ENCODE peak calls at places on chromosomes 2 and 18, in seven cellular contexts. M is IMR-90, E is fibroblast of lung, J is GM12878, D is NT2/D1, Z is mammary epithelial cell, S is mesendoderm. X is an unnamed sample.

GRCh38 chr2:127508621-127509034 is 17.7 kb downstream of the IWS1 start:
- DNase-seq in M (peak; percentile 99), E (peak; percentile 100), J (no peak), D (no peak), Z (peak; percentile 99), S (no peak), X (peak; percentile 90)

GRCh38 chr2:4358855-4359254 is 655.5 kb downstream of the DCDC2C start:
- DNase-seq in M (no peak), E (no peak), J (no peak), D (no peak), Z (no peak), S (no peak), X (no peak)

GRCh38 chr2:236675051-236675450 is 105.4 kb downstream of the ACKR3 start:
- DNase-seq in M (peak; percentile 2), E (no peak), J (no peak), D (no peak), Z (peak; percentile 73), S (no peak), X (no peak)

GRCh38 chr2:74544634-74545033 is 9.1 kb downstream of the LOXL3 start:
- DNase-seq in M (no peak), E (no peak), J (no peak), D (no peak), Z (no peak), S (no peak), X (no peak)

GRCh38 chr2:181438298-181438697 is 18.9 kb upstream of the ITGA4 start:
- DNase-seq in M (no peak), E (no peak), J (no peak), D (no peak), Z (peak; percentile 20), S (peak; percentile 67), X (no peak)

GRCh38 chr2:56128235-56128634 is 55.6 kb upstream of the CCDC85A start:
- DNase-seq in M (no peak), E (no peak), J (no peak), D (no peak), Z (no peak), S (no peak), X (no peak)

GRCh38 chr2:137969418-137969765 is 5.1 kb downstream of the HNMT start:
- DNase-seq in M (peak; percentile 95), E (peak; percentile 98), J (no peak), D (no peak), Z (peak; percentile 88), S (no peak), X (no peak)

GRCh38 chr18:26540041-26540628 is 8.2 kb downstream of the KCTD1 start:
- DNase-seq in M (no peak), E (no peak), J (no peak), D (no peak), Z (peak; percentile 90), S (peak; percentile 29), X (no peak)

GRCh38 chr2:108927936-108928659 is 60.9 kb downstream of the EDAR start:
- DNase-seq in M (peak; percentile 64), E (peak; percentile 66), J (no peak), D (peak; percentile 49), Z (peak; percentile 45), S (peak; percentile 75), X (peak; percentile 3)

GRCh38 chr2:223613017-223613950 is 11.1 kb upstream of the SCG2 start:
- DNase-seq in M (peak; percentile 99), E (peak; percentile 99), J (no peak), D (peak; percentile 67), Z (peak; percentile 96), S (peak; percentile 91), X (peak; percentile 90)

GRCh38 chr2:105910497-105911238 is 166.0 kb downstream of the NCK2 start:
- DNase-seq in M (no peak), E (no peak), J (no peak), D (no peak), Z (no peak), S (no peak), X (no peak)

GRCh38 chr2:46416739-46417403 is 62.5 kb upstream of the TMEM247 start:
- DNase-seq in M (peak; percentile 36), E (peak; percentile 44), J (no peak), D (no peak), Z (no peak), S (no peak), X (no peak)

GRCh38 chr2:111966241-111966640 is 67.8 kb downstream of the MERTK start:
- DNase-seq in M (no peak), E (no peak), J (no peak), D (no peak), Z (no peak), S (no peak), X (no peak)
- H3K9ac ChIP-seq in M (no peak overlapping the region), E (no peak overlapping the region), J (no peak overlapping the region), D (no peak overlapping the region), Z (no peak overlapping the region), S (no peak overlapping the region), X (no peak overlapping the region)

GRCh38 chr2:218332920-218333645 is 23.6 kb upstream of the CATIP start:
- DNase-seq in M (no peak), E (peak; percentile 11), J (no peak), D (no peak), Z (no peak), S (no peak), X (no peak)
- H3K4me3 ChIP-seq in M (no peak overlapping the region), E (no peak overlapping the region), J (no peak overlapping the region), D (no peak overlapping the region), Z (no peak overlapping the region), S (no peak overlapping the region), X (no peak overlapping the region)

GRCh38 chr18:9455718-9456511 is 19.4 kb upstream of the RALBP1 start:
- DNase-seq in M (no peak), E (no peak), J (no peak), D (no peak), Z (no peak), S (no peak), X (no peak)

GRCh38 chr18:9449580-9449979 is 25.7 kb upstream of the RALBP1 start:
- DNase-seq in M (no peak), E (no peak), J (no peak), D (no peak), Z (no peak), S (peak; percentile 24), X (no peak)

GRCh38 chr18:9449987-9450386 is 25.3 kb upstream of the RALBP1 start:
- DNase-seq in M (no peak), E (no peak), J (no peak), D (no peak), Z (no peak), S (peak; percentile 12), X (no peak)

GRCh38 chr18:9453273-9453672 is 22.0 kb upstream of the RALBP1 start:
- DNase-seq in M (no peak), E (no peak), J (no peak), D (no peak), Z (no peak), S (no peak), X (no peak)

GRCh38 chr18:9454061-9454703 is 21.1 kb upstream of the RALBP1 start:
- DNase-seq in M (peak; percentile 49), E (no peak), J (no peak), D (no peak), Z (peak; percentile 59), S (no peak), X (no peak)
- H3K9ac ChIP-seq in M (no peak overlapping the region), E (no peak overlapping the region), J (no peak overlapping the region), D (no peak overlapping the region), Z (peak overlapping the region; percentile 31), S (no peak overlapping the region), X (no peak overlapping the region)

GRCh38 chr2:140506606-140507005 is 1624.2 kb downstream of the LRP1B start:
- DNase-seq in M (peak; percentile 60), E (peak; percentile 73), J (no peak), D (no peak), Z (peak; percentile 30), S (peak; percentile 8), X (no peak)

GRCh38 chr2:140508756-140509155 is 1622.1 kb downstream of the LRP1B start:
- DNase-seq in M (no peak), E (no peak), J (no peak), D (no peak), Z (no peak), S (peak; percentile 14), X (no peak)

GRCh38 chr2:140498360-140498759 is 1632.5 kb downstream of the LRP1B start:
- DNase-seq in M (no peak), E (peak; percentile 24), J (no peak), D (no peak), Z (no peak), S (no peak), X (peak; percentile 92)

GRCh38 chr2:140504596-140504995 is 1626.2 kb downstream of the LRP1B start:
- DNase-seq in M (no peak), E (no peak), J (no peak), D (no peak), Z (peak; percentile 6), S (no peak), X (no peak)

DNA sequence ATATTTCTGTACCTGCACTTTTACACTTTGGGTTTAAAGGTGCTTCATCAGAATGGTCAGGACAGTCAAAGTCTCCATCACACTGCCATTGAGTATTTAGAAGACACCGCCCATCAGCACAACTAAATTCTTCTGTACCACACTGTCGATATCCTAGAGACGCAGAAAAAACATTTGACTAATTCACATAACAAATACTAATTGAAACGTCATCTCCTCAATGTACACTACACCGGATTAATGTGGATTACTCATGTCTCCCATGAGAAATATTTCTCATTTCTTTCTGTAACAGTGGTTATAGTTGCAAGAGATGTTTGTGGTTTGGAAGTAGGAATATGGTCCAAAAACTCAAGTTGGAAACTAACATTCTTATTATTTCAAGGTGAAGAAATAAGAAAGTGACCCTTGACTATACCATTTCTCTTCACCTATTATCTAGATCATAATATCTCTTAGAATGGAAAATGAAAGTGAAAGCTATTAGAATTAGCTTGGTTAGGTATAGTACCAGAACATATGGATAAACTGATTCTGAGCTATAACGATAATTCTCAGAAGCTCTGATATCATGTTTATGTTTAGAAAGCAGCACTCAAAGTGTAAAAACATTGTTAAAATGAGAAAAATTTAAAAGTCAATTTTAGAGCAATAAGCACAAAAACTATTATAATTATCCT is 1627.7 kb downstream of the LRP1B start:
- DNase-seq in M (peak; percentile 56), E (peak; percentile 80), J (no peak), D (no peak), Z (peak; percentile 81), S (no peak), X (no peak)
- H3K4me3 ChIP-seq in M (no peak overlapping the region), E (no peak overlapping the region), J (no peak overlapping the region), D (no peak overlapping the region), Z (peak overlapping the region; percentile 25), S (no peak overlapping the region), X (no peak overlapping the region)

DNA sequence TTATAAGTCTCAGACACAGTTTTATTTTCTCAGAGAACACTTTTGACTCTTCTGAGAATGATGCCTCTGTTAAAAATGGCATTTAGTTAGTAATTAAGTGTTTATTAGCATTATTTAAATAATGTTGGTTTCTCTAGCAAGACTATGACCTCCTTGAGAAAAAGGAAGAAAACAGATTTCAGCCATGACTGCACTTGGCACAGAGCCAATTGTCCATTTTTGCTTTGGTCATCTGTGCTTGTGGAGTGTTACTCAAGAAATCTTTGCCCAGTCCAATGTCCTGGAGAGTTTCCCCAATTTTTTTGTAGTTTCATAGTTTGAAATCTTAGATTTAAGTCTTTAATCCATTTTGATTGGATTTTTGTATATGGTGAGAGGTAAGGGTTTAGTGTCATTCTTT is 1229.4 kb upstream of the FAM98A start:
- DNase-seq in M (no peak), E (no peak), J (no peak), D (no peak), Z (no peak), S (no peak), X (no peak)
- H3K9ac ChIP-seq in M (no peak overlapping the region), E (no peak overlapping the region), J (no peak overlapping the region), D (no peak overlapping the region), Z (no peak overlapping the region), S (no peak overlapping the region), X (no peak overlapping the region)

GRCh38 chr2:190843874-190844699 is 36.5 kb upstream of the GLS start:
- DNase-seq in M (peak; percentile 69), E (no peak), J (peak; percentile 16), D (no peak), Z (peak; percentile 96), S (no peak), X (no peak)
- H3K4me3 ChIP-seq in M (no peak overlapping the region), E (no peak overlapping the region), J (no peak overlapping the region), D (no peak overlapping the region), Z (no peak overlapping the region), S (no peak overlapping the region), X (no peak overlapping the region)

GRCh38 chr2:159411460-159411859 is 125.0 kb upstream of the WDSUB1 start:
- DNase-seq in M (no peak), E (no peak), J (no peak), D (no peak), Z (no peak), S (no peak), X (no peak)
- H3K9ac ChIP-seq in M (no peak overlapping the region), E (no peak overlapping the region), J (no peak overlapping the region), D (no peak overlapping the region), Z (no peak overlapping the region), S (no peak overlapping the region), X (no peak overlapping the region)

X was measured in SK-N-MC.